ENCODE peak calls at places on chromosomes 11 and 22, in seven cellular contexts. E, B, F, R, X, M and K are unnamed samples.

GRCh38 chr22:43731986-43732385 is 80.1 kb downstream of the EFCAB6 start:
- DNase-seq in E (no peak), B (no peak), F (no peak), R (no peak), X (no peak), M (no peak), K (no peak)

GRCh38 chr11:86547727-86548126 is 124.7 kb downstream of the ME3 start:
- DNase-seq in E (no peak), B (no peak), F (no peak), R (no peak), X (no peak), M (no peak), K (no peak)

GRCh38 chr22:31125521-31126117 is 2.9 kb downstream of the INPP5J start:
- DNase-seq in E (no peak), B (no peak), F (no peak), R (no peak), X (no peak), M (no peak), K (no peak)

GRCh38 chr11:210803-211180 is 3.3 kb downstream of the RIC8A start:
- DNase-seq in E (no peak), B (no peak), F (no peak), R (no peak), X (peak; percentile 42), M (peak; percentile 58), K (no peak)

GRCh38 chr11:83726316-83726715 is 440.1 kb upstream of the CCDC90B start:
- DNase-seq in E (no peak), B (no peak), F (no peak), R (no peak), X (no peak), M (no peak), K (no peak)

GRCh38 chr11:73011126-73011817 is 130.8 kb downstream of the FCHSD2 start:
- DNase-seq in E (peak; percentile 9), B (no peak), F (no peak), R (no peak), X (no peak), M (no peak), K (no peak)

GRCh38 chr11:44268073-44268806 is 41.7 kb downstream of the ALX4 start:
- DNase-seq in E (no peak), B (no peak), F (no peak), R (no peak), X (no peak), M (no peak), K (no peak)

GRCh38 chr22:50169774-50170341 is 673 bp upstream of the PANX2 start:
- DNase-seq in E (peak; percentile 48), B (no peak), F (no peak), R (no peak), X (no peak), M (no peak), K (peak; percentile 81)

GRCh38 chr22:25488244-25489020 is 76.0 kb upstream of the GRK3 start:
- DNase-seq in E (no peak), B (peak; percentile 65), F (no peak), R (peak; percentile 86), X (peak; percentile 72), M (peak; percentile 69), K (no peak)

GRCh38 chr22:28813772-28814518 is 13.6 kb upstream of the XBP1 start:
- DNase-seq in E (no peak), B (no peak), F (no peak), R (no peak), X (no peak), M (peak; percentile 71), K (no peak)

GRCh38 chr11:78145511-78146030 is 6.1 kb upstream of the ALG8 start:
- DNase-seq in E (no peak), B (no peak), F (no peak), R (no peak), X (no peak), M (no peak), K (no peak)

GRCh38 chr11:2804701-2805387 is 80.7 kb downstream of the CDKN1C start:
- DNase-seq in E (no peak), B (peak; percentile 40), F (no peak), R (no peak), X (peak; percentile 75), M (peak; percentile 51), K (no peak)

GRCh38 chr11:19218216-19218615 is 16.4 kb upstream of the CSRP3 start:
- DNase-seq in E (no peak), B (no peak), F (no peak), R (no peak), X (no peak), M (no peak), K (no peak)

GRCh38 chr22:26502688-26503561 is 9.3 kb downstream of the TFIP11 start:
- DNase-seq in E (peak; percentile 90), B (peak; percentile 29), F (peak; percentile 25), R (peak; percentile 14), X (peak; percentile 75), M (no peak), K (peak; percentile 71)

GRCh38 chr11:61281581-61282250 is 13.4 kb downstream of the VWCE start:
- DNase-seq in E (peak; percentile 93), B (peak; percentile 27), F (peak; percentile 56), R (peak; percentile 18), X (peak; percentile 64), M (peak; percentile 74), K (no peak)

GRCh38 chr11:3803726-3804510 is 4.4 kb upstream of the PGAP2 start:
- DNase-seq in E (no peak), B (no peak), F (no peak), R (no peak), X (no peak), M (peak; percentile 21), K (no peak)

GRCh38 chr22:33927752-33928151 is 7.5 kb upstream of the LARGE1 start:
- DNase-seq in E (no peak), B (no peak), F (no peak), R (no peak), X (no peak), M (no peak), K (no peak)

GRCh38 chr11:13053255-13053917 is 44.3 kb downstream of the RASSF10 start:
- DNase-seq in E (no peak), B (no peak), F (no peak), R (no peak), X (no peak), M (no peak), K (no peak)

GRCh38 chr11:100851584-100852152 is 164.6 kb downstream of the ARHGAP42 start:
- DNase-seq in E (no peak), B (no peak), F (no peak), R (peak; percentile 12), X (no peak), M (no peak), K (no peak)

GRCh38 chr22:39634530-39635399 is 64.2 kb downstream of the CACNA1I start:
- DNase-seq in E (no peak), B (no peak), F (no peak), R (peak; percentile 90), X (no peak), M (no peak), K (no peak)

GRCh38 chr22:24474221-24474620 is 20.9 kb upstream of the UPB1 start:
- DNase-seq in E (no peak), B (no peak), F (no peak), R (peak; percentile 26), X (no peak), M (no peak), K (no peak)

GRCh38 chr11:73229321-73230275 is 11.5 kb downstream of the P2RY2 start:
- DNase-seq in E (no peak), B (peak; percentile 52), F (no peak), R (no peak), X (peak; percentile 52), M (peak; percentile 47), K (no peak)

GRCh38 chr11:17864478-17864941 is 129.9 kb downstream of the KCNC1 start:
- DNase-seq in E (peak; percentile 77), B (no peak), F (no peak), R (peak; percentile 51), X (no peak), M (no peak), K (no peak)

GRCh38 chr11:64546600-64546999 is 44.4 kb upstream of the SLC22A12 start:
- DNase-seq in E (no peak), B (no peak), F (no peak), R (no peak), X (no peak), M (no peak), K (no peak)

DNA sequence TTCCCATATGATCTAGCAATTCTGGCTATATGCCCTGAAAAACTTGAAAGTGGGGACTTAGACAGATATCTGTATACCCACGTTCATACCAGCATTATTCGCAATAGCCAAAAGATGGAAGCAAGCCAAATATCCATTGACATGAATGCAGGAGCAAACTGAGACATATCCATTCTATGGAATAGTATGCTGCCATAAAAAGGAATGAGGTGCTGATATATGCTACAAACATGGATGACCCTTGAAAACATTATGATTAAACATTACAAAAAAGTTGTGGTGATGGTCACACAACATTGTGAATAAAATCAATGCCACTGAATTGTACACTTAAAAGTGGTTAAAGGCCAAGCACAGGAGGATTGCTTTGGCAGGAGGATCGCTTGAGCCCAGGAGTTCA is 25.5 kb downstream of the MFNG start:
- DNase-seq in E (no peak), B (no peak), F (no peak), R (no peak), X (no peak), M (no peak), K (no peak)
- TF ChIP-seq CTCF in E (no peak), B (no peak), F (no peak), R (no peak), X (no peak), M (no peak), K (no peak)

DNA sequence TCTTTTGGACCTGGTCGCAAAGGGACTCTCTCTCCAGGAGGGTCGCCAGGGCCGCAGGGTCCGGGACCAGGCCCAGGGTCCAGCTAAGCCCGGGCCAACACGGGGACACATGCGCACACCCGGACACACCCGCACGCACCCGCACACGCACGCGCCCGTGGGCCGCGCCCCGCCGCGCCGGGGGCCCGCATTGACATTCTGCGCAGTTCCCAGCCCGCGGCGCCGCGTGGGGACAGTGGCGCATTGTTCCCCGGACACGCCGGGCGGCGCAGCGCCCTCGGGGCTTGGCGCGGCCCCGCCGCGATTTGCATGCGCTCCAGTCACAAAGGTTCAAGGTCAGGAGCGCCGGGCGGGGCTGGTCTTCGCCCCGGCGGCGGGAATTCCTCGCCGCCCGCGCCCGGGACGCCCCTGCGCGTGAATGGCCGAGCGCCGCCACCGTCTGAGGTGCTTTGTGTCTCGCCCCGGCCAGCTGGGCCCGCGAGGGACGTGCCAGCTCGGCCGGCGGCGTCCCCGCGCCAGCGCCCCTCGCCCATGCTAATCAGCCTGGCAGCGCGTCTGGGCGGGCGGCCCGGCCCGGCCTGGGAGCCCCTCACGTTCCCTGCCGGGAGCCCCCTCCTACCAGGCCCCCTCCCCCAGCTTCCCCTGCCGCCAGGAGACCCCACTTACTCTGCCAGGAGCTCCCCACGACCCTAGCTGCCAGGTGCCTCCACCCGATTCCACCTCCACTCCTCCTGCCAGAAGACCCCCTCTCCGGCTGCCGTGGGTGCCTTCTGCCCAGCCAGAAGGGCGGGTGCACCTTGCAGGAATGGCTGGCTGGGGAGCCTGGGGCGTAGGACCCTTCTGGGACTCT is 50.5 kb upstream of the WNT7B start:
- DNase-seq in E (peak; percentile 59), B (peak; percentile 74), F (peak; percentile 35), R (peak; percentile 43), X (peak; percentile 88), M (peak; percentile 87), K (no peak)
- TF ChIP-seq CTCF in E (no peak), B (peak; percentile 52), F (no peak), R (no peak), X (peak; percentile 17), M (peak; percentile 19), K (no peak)

GRCh38 chr11:70281114-70281729 is 10.7 kb downstream of the PPFIA1 start:
- DNase-seq in E (no peak), B (peak; percentile 27), F (no peak), R (no peak), X (no peak), M (no peak), K (no peak)
- TF ChIP-seq CTCF in E (no peak), B (no peak), F (no peak), R (no peak), X (no peak), M (no peak), K (no peak)

GRCh38 chr11:111299111-111300026 is 1.0 kb downstream of the POU2AF3 start:
- DNase-seq in E (peak; percentile 75), B (peak; percentile 59), F (peak; percentile 71), R (peak; percentile 76), X (peak; percentile 86), M (peak; percentile 88), K (peak; percentile 80)
- TF ChIP-seq CTCF in E (peak; percentile 45), B (peak; percentile 68), F (peak; percentile 62), R (peak; percentile 54), X (peak; percentile 62), M (peak; percentile 61), K (peak; percentile 40)